ENCODE peak calls at places on chromosomes 6 and 20, in five cellular contexts. One of them, this sample, is unnamed.

GRCh38 chr6:142913511-142914047 is 31.4 kb downstream of the HIVEP2 start:
- DNase-seq in T-helper 1 cell: peak
- DNase-seq in stimulated activated CD4-positive, alpha-beta T cell treated with anti-CD3 and anti-CD28 coated beads, Interleukin-2, amount 100 ng/mL, for 24 hours: peak
- DNase-seq in lung: no peak
- DNase-seq in H7: no peak
- DNase-seq in this sample: peak

GRCh38 chr20:15862178-15862577 is 711.1 kb downstream of the KIF16B start:
- DNase-seq in T-helper 1 cell: no peak
- DNase-seq in stimulated activated CD4-positive, alpha-beta T cell treated with anti-CD3 and anti-CD28 coated beads, Interleukin-2, amount 100 ng/mL, for 24 hours: no peak
- DNase-seq in lung: no peak
- DNase-seq in H7: no peak
- DNase-seq in this sample: no peak

GRCh38 chr6:38319259-38320255 is 320.2 kb downstream of the BTBD9 start:
- DNase-seq in T-helper 1 cell: no peak
- DNase-seq in stimulated activated CD4-positive, alpha-beta T cell treated with anti-CD3 and anti-CD28 coated beads, Interleukin-2, amount 100 ng/mL, for 24 hours: no peak
- DNase-seq in lung: no peak
- DNase-seq in H7: peak
- DNase-seq in this sample: no peak

GRCh38 chr6:138487122-138487604 is 12.1 kb downstream of the NHSL1 start:
- DNase-seq in T-helper 1 cell: no peak
- DNase-seq in stimulated activated CD4-positive, alpha-beta T cell treated with anti-CD3 and anti-CD28 coated beads, Interleukin-2, amount 100 ng/mL, for 24 hours: no peak
- DNase-seq in lung: no peak
- DNase-seq in H7: no peak
- DNase-seq in this sample: no peak

GRCh38 chr6:35084041-35084491 is 57.1 kb downstream of the TCP11 start:
- DNase-seq in T-helper 1 cell: no peak
- DNase-seq in stimulated activated CD4-positive, alpha-beta T cell treated with anti-CD3 and anti-CD28 coated beads, Interleukin-2, amount 100 ng/mL, for 24 hours: no peak
- DNase-seq in lung: no peak
- DNase-seq in H7: peak
- DNase-seq in this sample: no peak

GRCh38 chr6:2216794-2217383 is 28.5 kb downstream of the GMDS start:
- DNase-seq in T-helper 1 cell: no peak
- DNase-seq in stimulated activated CD4-positive, alpha-beta T cell treated with anti-CD3 and anti-CD28 coated beads, Interleukin-2, amount 100 ng/mL, for 24 hours: no peak
- DNase-seq in lung: no peak
- DNase-seq in H7: peak
- DNase-seq in this sample: no peak

GRCh38 chr6:101706576-101706975 is 313.1 kb downstream of the GRIK2 start:
- DNase-seq in T-helper 1 cell: no peak
- DNase-seq in stimulated activated CD4-positive, alpha-beta T cell treated with anti-CD3 and anti-CD28 coated beads, Interleukin-2, amount 100 ng/mL, for 24 hours: no peak
- DNase-seq in lung: no peak
- DNase-seq in H7: no peak
- DNase-seq in this sample: no peak

GRCh38 chr6:44696686-44697085 is 309.2 kb downstream of the CDC5L start:
- DNase-seq in T-helper 1 cell: no peak
- DNase-seq in stimulated activated CD4-positive, alpha-beta T cell treated with anti-CD3 and anti-CD28 coated beads, Interleukin-2, amount 100 ng/mL, for 24 hours: no peak
- DNase-seq in lung: no peak
- DNase-seq in H7: no peak
- DNase-seq in this sample: no peak

GRCh38 chr6:103797738-103798137 is 1062.0 kb downstream of the HACE1 start:
- DNase-seq in T-helper 1 cell: no peak
- DNase-seq in stimulated activated CD4-positive, alpha-beta T cell treated with anti-CD3 and anti-CD28 coated beads, Interleukin-2, amount 100 ng/mL, for 24 hours: no peak
- DNase-seq in lung: no peak
- DNase-seq in H7: no peak
- DNase-seq in this sample: no peak

GRCh38 chr20:9172908-9173307 is 104.0 kb downstream of the PLCB4 start:
- DNase-seq in T-helper 1 cell: no peak
- DNase-seq in stimulated activated CD4-positive, alpha-beta T cell treated with anti-CD3 and anti-CD28 coated beads, Interleukin-2, amount 100 ng/mL, for 24 hours: no peak
- DNase-seq in lung: no peak
- DNase-seq in H7: no peak
- DNase-seq in this sample: no peak